ENCODE peak calls at places on chromosomes 16 and 17, in five cellular contexts. U is activated T-helper 1 cell treated with anti-CD3 and anti-CD28 coated beads, Interleukin-12 subunit alpha, Interleukin-12 subunit beta, Interleukin-2, Interleukin-4 antibody, amounts not matched to agents 30 ng/mL and 10 ng/mL and 1 ng/mL, durations not matched to agents 14 hours and 24 hours and 36 hours; J is putamen; O is NCI-H2107; H is Caki2. R is an unnamed sample.

GRCh38 chr17:42276609-42277341 is 584 bp upstream of the STAT5B start:
- DNase-seq in U (no peak), J (no peak), O (no peak), H (peak), R (no peak)

GRCh38 chr16:73171380-73171779 is 123.5 kb upstream of the ZFHX3 start:
- DNase-seq in U (no peak), J (no peak), O (no peak), H (no peak), R (no peak)

GRCh38 chr17:80657561-80657960 is 112.9 kb downstream of the RPTOR start:
- DNase-seq in U (no peak), J (no peak), O (no peak), H (no peak), R (no peak)

GRCh38 chr17:34579017-34579946 is at the start of gene TMEM132E:
- DNase-seq in U (no peak), J (peak), O (no peak), H (peak), R (no peak)

GRCh38 chr17:78589031-78589675 is 12.0 kb upstream of the DNAH17 start:
- DNase-seq in U (no peak), J (no peak), O (no peak), H (no peak), R (no peak)

GRCh38 chr17:66848496-66848895 is 13.6 kb downstream of the CACNG5 start:
- DNase-seq in U (no peak), J (no peak), O (no peak), H (no peak), R (no peak)

GRCh38 chr17:69344939-69345338 is 18.0 kb upstream of the ABCA5 start:
- DNase-seq in U (no peak), J (no peak), O (no peak), H (no peak), R (no peak)

GRCh38 chr17:3827124-3827773 is 18.8 kb downstream of the NCBP3 start:
- DNase-seq in U (peak), J (peak), O (no peak), H (no peak), R (no peak)

GRCh38 chr17:59572301-59572924 is 7.0 kb downstream of the DHX40 start:
- DNase-seq in U (no peak), J (no peak), O (no peak), H (no peak), R (no peak)

GRCh38 chr17:28896491-28896883 is 1.0 kb downstream of the FLOT2 start:
- DNase-seq in U (no peak), J (no peak), O (no peak), H (no peak), R (no peak)